ENCODE peak calls at places on chromosomes 1 and 21, in four cellular contexts. One of them, this sample, is unnamed.

GRCh38 chr1:57966751-57967406 is 543.0 kb upstream of the DAB1 start:
- DNase-seq in iPS-NIHi11: peak
- DNase-seq in astrocyte of the spinal cord: no peak
- DNase-seq in endothelial cell: peak
- DNase-seq in this sample: no peak

GRCh38 chr1:225733254-225733653 is 44.4 kb upstream of the SRP9 start:
- DNase-seq in iPS-NIHi11: no peak
- DNase-seq in astrocyte of the spinal cord: no peak
- DNase-seq in endothelial cell: no peak
- DNase-seq in this sample: no peak

GRCh38 chr21:26736449-26736848 is 108.8 kb downstream of the ADAMTS1 start:
- DNase-seq in iPS-NIHi11: no peak
- DNase-seq in astrocyte of the spinal cord: no peak
- DNase-seq in endothelial cell: no peak
- DNase-seq in this sample: no peak

GRCh38 chr1:2514863-2515762 is 11.3 kb downstream of the PANK4 start:
- DNase-seq in iPS-NIHi11: no peak
- DNase-seq in astrocyte of the spinal cord: no peak
- DNase-seq in endothelial cell: no peak
- DNase-seq in this sample: no peak

GRCh38 chr1:53686371-53687267 is 52.3 kb downstream of the GLIS1 start:
- DNase-seq in iPS-NIHi11: no peak
- DNase-seq in astrocyte of the spinal cord: peak
- DNase-seq in endothelial cell: no peak
- DNase-seq in this sample: no peak

GRCh38 chr21:17667256-17667655 is 54.6 kb upstream of the BTG3 start:
- DNase-seq in iPS-NIHi11: no peak
- DNase-seq in astrocyte of the spinal cord: no peak
- DNase-seq in endothelial cell: no peak
- DNase-seq in this sample: no peak

GRCh38 chr1:67713071-67713806 is 28.2 kb downstream of the GADD45A start:
- DNase-seq in iPS-NIHi11: peak
- DNase-seq in astrocyte of the spinal cord: peak
- DNase-seq in endothelial cell: no peak
- DNase-seq in this sample: no peak

GRCh38 chr21:36709868-36710728 is 11.2 kb downstream of the SIM2 start:
- DNase-seq in iPS-NIHi11: no peak
- DNase-seq in astrocyte of the spinal cord: no peak
- DNase-seq in endothelial cell: no peak
- DNase-seq in this sample: no peak

GRCh38 chr1:159205225-159205624 is 550 bp downstream of the ACKR1 start:
- DNase-seq in iPS-NIHi11: peak
- DNase-seq in astrocyte of the spinal cord: no peak
- DNase-seq in endothelial cell: no peak
- DNase-seq in this sample: no peak

GRCh38 chr1:20211511-20211931 is 25.2 kb upstream of the PLA2G2C start:
- DNase-seq in iPS-NIHi11: no peak
- DNase-seq in astrocyte of the spinal cord: no peak
- DNase-seq in endothelial cell: no peak
- DNase-seq in this sample: no peak

GRCh38 chr1:82160903-82161302 is 360.2 kb downstream of the ADGRL2 start:
- DNase-seq in iPS-NIHi11: no peak
- DNase-seq in astrocyte of the spinal cord: no peak
- DNase-seq in endothelial cell: no peak
- DNase-seq in this sample: no peak

GRCh38 chr1:23196627-23197328 is 20.5 kb downstream of the HTR1D start:
- DNase-seq in iPS-NIHi11: peak
- DNase-seq in astrocyte of the spinal cord: peak
- DNase-seq in endothelial cell: no peak
- DNase-seq in this sample: no peak

GRCh38 chr21:39900491-39900890 is 33.3 kb downstream of the PCP4 start:
- DNase-seq in iPS-NIHi11: no peak
- DNase-seq in astrocyte of the spinal cord: no peak
- DNase-seq in endothelial cell: no peak
- DNase-seq in this sample: no peak

GRCh38 chr1:43324810-43325209 is 12.8 kb upstream of the MPL start:
- DNase-seq in iPS-NIHi11: no peak
- DNase-seq in astrocyte of the spinal cord: no peak
- DNase-seq in endothelial cell: no peak
- DNase-seq in this sample: no peak

GRCh38 chr1:203291201-203292096 is 13.9 kb upstream of the BTG2 start:
- DNase-seq in iPS-NIHi11: no peak
- DNase-seq in astrocyte of the spinal cord: no peak
- DNase-seq in endothelial cell: no peak
- DNase-seq in this sample: no peak

GRCh38 chr1:168199056-168199455 is 20.3 kb downstream of the TIPRL start:
- DNase-seq in iPS-NIHi11: no peak
- DNase-seq in astrocyte of the spinal cord: no peak
- DNase-seq in endothelial cell: no peak
- DNase-seq in this sample: no peak

GRCh38 chr1:27967106-27967883 is 7.5 kb downstream of the XKR8 start:
- DNase-seq in iPS-NIHi11: no peak
- DNase-seq in astrocyte of the spinal cord: no peak
- DNase-seq in endothelial cell: no peak
- DNase-seq in this sample: no peak

GRCh38 chr21:31326478-31327247 is 17.4 kb downstream of the TIAM1 start:
- DNase-seq in iPS-NIHi11: no peak
- DNase-seq in astrocyte of the spinal cord: no peak
- DNase-seq in endothelial cell: no peak
- DNase-seq in this sample: no peak

GRCh38 chr1:66445492-66446181 is 88.3 kb upstream of the SGIP1 start:
- DNase-seq in iPS-NIHi11: no peak
- DNase-seq in astrocyte of the spinal cord: no peak
- DNase-seq in endothelial cell: peak
- DNase-seq in this sample: no peak

GRCh38 chr1:18970762-18971161 is 14.3 kb upstream of the IFFO2 start:
- DNase-seq in iPS-NIHi11: no peak
- DNase-seq in astrocyte of the spinal cord: no peak
- DNase-seq in endothelial cell: no peak
- DNase-seq in this sample: no peak

GRCh38 chr1:203470240-203470639 is 5.4 kb upstream of the PRELP start:
- DNase-seq in iPS-NIHi11: no peak
- DNase-seq in astrocyte of the spinal cord: no peak
- DNase-seq in endothelial cell: no peak
- DNase-seq in this sample: no peak

GRCh38 chr1:191953516-191953915 is 204.7 kb upstream of the RGS18 start:
- DNase-seq in iPS-NIHi11: no peak
- DNase-seq in astrocyte of the spinal cord: no peak
- DNase-seq in endothelial cell: no peak
- DNase-seq in this sample: no peak

GRCh38 chr1:33347650-33347992 is 26.7 kb upstream of the A3GALT2 start:
- DNase-seq in iPS-NIHi11: no peak
- DNase-seq in astrocyte of the spinal cord: no peak
- DNase-seq in endothelial cell: no peak
- DNase-seq in this sample: no peak

GRCh38 chr1:66685265-66685664 is 67.0 kb upstream of the DYNLT5 start:
- DNase-seq in iPS-NIHi11: no peak
- DNase-seq in astrocyte of the spinal cord: peak
- DNase-seq in endothelial cell: no peak
- DNase-seq in this sample: no peak

GRCh38 chr1:113325039-113325438 is 65.3 kb upstream of the MAGI3 start:
- DNase-seq in iPS-NIHi11: no peak
- DNase-seq in astrocyte of the spinal cord: peak
- DNase-seq in endothelial cell: no peak
- DNase-seq in this sample: no peak

GRCh38 chr1:231493421-231494185 is 34.9 kb upstream of the TSNAX start:
- DNase-seq in iPS-NIHi11: no peak
- DNase-seq in astrocyte of the spinal cord: peak
- DNase-seq in endothelial cell: no peak
- DNase-seq in this sample: no peak

GRCh38 chr1:89257036-89257435 is 15.6 kb downstream of the GBP5 start:
- DNase-seq in iPS-NIHi11: no peak
- DNase-seq in astrocyte of the spinal cord: no peak
- DNase-seq in endothelial cell: no peak
- DNase-seq in this sample: no peak

GRCh38 chr1:228488107-228488817 is 1.1 kb downstream of the RNF187 start:
- DNase-seq in iPS-NIHi11: no peak
- DNase-seq in astrocyte of the spinal cord: no peak
- DNase-seq in endothelial cell: no peak
- DNase-seq in this sample: no peak